ENCODE peak calls at places on chromosomes 2 and 18, in six cellular contexts. One of them, this sample, is unnamed.

GRCh38 chr2:176637497-176638166 is 368.4 kb downstream of the MTX2 start:
- DNase-seq in glutamatergic neuron: peak
- DNase-seq in stimulated activated CD4-positive, alpha-beta T cell treated with anti-CD3 and anti-CD28 coated beads, TNF-alpha, amount 100 ng/mL, for 48 hours: no peak
- DNase-seq in mesothelial cell of epicardium: no peak
- DNase-seq in globus pallidus: no peak
- DNase-seq in mucosa of descending colon: peak
- DNase-seq in this sample: no peak

GRCh38 chr2:36352024-36352398 is 3.6 kb upstream of the CRIM1 start:
- DNase-seq in glutamatergic neuron: no peak
- DNase-seq in stimulated activated CD4-positive, alpha-beta T cell treated with anti-CD3 and anti-CD28 coated beads, TNF-alpha, amount 100 ng/mL, for 48 hours: no peak
- DNase-seq in mesothelial cell of epicardium: no peak
- DNase-seq in globus pallidus: peak
- DNase-seq in mucosa of descending colon: no peak
- DNase-seq in this sample: no peak

GRCh38 chr2:234091883-234092282 is 41.4 kb downstream of the SPP2 start:
- DNase-seq in glutamatergic neuron: no peak
- DNase-seq in stimulated activated CD4-positive, alpha-beta T cell treated with anti-CD3 and anti-CD28 coated beads, TNF-alpha, amount 100 ng/mL, for 48 hours: no peak
- DNase-seq in mesothelial cell of epicardium: no peak
- DNase-seq in globus pallidus: no peak
- DNase-seq in mucosa of descending colon: no peak
- DNase-seq in this sample: no peak

GRCh38 chr2:113236367-113237159 is 42.2 kb downstream of the PAX8 start:
- DNase-seq in glutamatergic neuron: no peak
- DNase-seq in stimulated activated CD4-positive, alpha-beta T cell treated with anti-CD3 and anti-CD28 coated beads, TNF-alpha, amount 100 ng/mL, for 48 hours: no peak
- DNase-seq in mesothelial cell of epicardium: no peak
- DNase-seq in globus pallidus: no peak
- DNase-seq in mucosa of descending colon: no peak
- DNase-seq in this sample: no peak

GRCh38 chr2:237062585-237062984 is 23.1 kb upstream of the COPS8 start:
- DNase-seq in glutamatergic neuron: no peak
- DNase-seq in stimulated activated CD4-positive, alpha-beta T cell treated with anti-CD3 and anti-CD28 coated beads, TNF-alpha, amount 100 ng/mL, for 48 hours: no peak
- DNase-seq in mesothelial cell of epicardium: no peak
- DNase-seq in globus pallidus: no peak
- DNase-seq in mucosa of descending colon: no peak
- DNase-seq in this sample: no peak

GRCh38 chr2:79966882-79967281 is 337.7 kb downstream of the LRRTM1 start:
- DNase-seq in glutamatergic neuron: no peak
- DNase-seq in stimulated activated CD4-positive, alpha-beta T cell treated with anti-CD3 and anti-CD28 coated beads, TNF-alpha, amount 100 ng/mL, for 48 hours: no peak
- DNase-seq in mesothelial cell of epicardium: no peak
- DNase-seq in globus pallidus: no peak
- DNase-seq in mucosa of descending colon: no peak
- DNase-seq in this sample: no peak

GRCh38 chr2:179429597-179429996 is 165.0 kb upstream of the SESTD1 start:
- DNase-seq in glutamatergic neuron: no peak
- DNase-seq in stimulated activated CD4-positive, alpha-beta T cell treated with anti-CD3 and anti-CD28 coated beads, TNF-alpha, amount 100 ng/mL, for 48 hours: no peak
- DNase-seq in mesothelial cell of epicardium: no peak
- DNase-seq in globus pallidus: no peak
- DNase-seq in mucosa of descending colon: no peak
- DNase-seq in this sample: no peak

GRCh38 chr2:38610851-38611801 is 8.4 kb upstream of the HNRNPLL start:
- DNase-seq in glutamatergic neuron: no peak
- DNase-seq in stimulated activated CD4-positive, alpha-beta T cell treated with anti-CD3 and anti-CD28 coated beads, TNF-alpha, amount 100 ng/mL, for 48 hours: peak
- DNase-seq in mesothelial cell of epicardium: no peak
- DNase-seq in globus pallidus: no peak
- DNase-seq in mucosa of descending colon: no peak
- DNase-seq in this sample: no peak

GRCh38 chr2:46347649-46348280 is 50.6 kb downstream of the EPAS1 start:
- DNase-seq in glutamatergic neuron: no peak
- DNase-seq in stimulated activated CD4-positive, alpha-beta T cell treated with anti-CD3 and anti-CD28 coated beads, TNF-alpha, amount 100 ng/mL, for 48 hours: no peak
- DNase-seq in mesothelial cell of epicardium: no peak
- DNase-seq in globus pallidus: no peak
- DNase-seq in mucosa of descending colon: no peak
- DNase-seq in this sample: no peak

GRCh38 chr2:241925277-241925676 is 55.7 kb downstream of the RTP5 start:
- DNase-seq in glutamatergic neuron: no peak
- DNase-seq in stimulated activated CD4-positive, alpha-beta T cell treated with anti-CD3 and anti-CD28 coated beads, TNF-alpha, amount 100 ng/mL, for 48 hours: no peak
- DNase-seq in mesothelial cell of epicardium: no peak
- DNase-seq in globus pallidus: no peak
- DNase-seq in mucosa of descending colon: no peak
- DNase-seq in this sample: no peak

GRCh38 chr18:33914399-33914798 is 310.3 kb downstream of the NOL4 start:
- DNase-seq in glutamatergic neuron: no peak
- DNase-seq in stimulated activated CD4-positive, alpha-beta T cell treated with anti-CD3 and anti-CD28 coated beads, TNF-alpha, amount 100 ng/mL, for 48 hours: no peak
- DNase-seq in mesothelial cell of epicardium: no peak
- DNase-seq in globus pallidus: no peak
- DNase-seq in mucosa of descending colon: no peak
- DNase-seq in this sample: no peak

This sample was measured in LNCaP clone FGC.